ENCODE peak calls at places on chromosomes 2 and 18, in eight cellular contexts. Q, X, G, Z, F, N, C and R are unnamed samples.

GRCh38 chr2:42868874-42869273 is 76.5 kb upstream of the HAAO start:
- DNase-seq in Q (no peak), X (no peak), G (no peak), Z (no peak), F (no peak), N (no peak), C (no peak), R (no peak)

GRCh38 chr2:149094217-149095015 is 55.9 kb downstream of the LYPD6B start:
- DNase-seq in Q (peak), X (no peak), G (no peak), Z (peak), F (no peak), N (no peak), C (no peak), R (peak)

GRCh38 chr2:48448274-48449061 is 81.5 kb upstream of the STON1 start:
- DNase-seq in Q (peak), X (no peak), G (peak), Z (peak), F (no peak), N (peak), C (peak), R (peak)

GRCh38 chr2:231257763-231258162 is 59.3 kb downstream of the ARMC9 start:
- DNase-seq in Q (no peak), X (no peak), G (no peak), Z (no peak), F (no peak), N (no peak), C (no peak), R (no peak)

GRCh38 chr2:163419000-163419575 is 316.7 kb downstream of the FIGN start:
- DNase-seq in Q (no peak), X (no peak), G (no peak), Z (peak), F (no peak), N (no peak), C (no peak), R (no peak)

GRCh38 chr2:36754578-36754977 is 58.1 kb downstream of the VIT start:
- DNase-seq in Q (no peak), X (no peak), G (no peak), Z (no peak), F (no peak), N (peak), C (no peak), R (no peak)

GRCh38 chr2:108938069-108938710 is 50.8 kb downstream of the EDAR start:
- DNase-seq in Q (no peak), X (no peak), G (no peak), Z (no peak), F (no peak), N (no peak), C (no peak), R (peak)

GRCh38 chr2:9948721-9949120 is 2.8 kb upstream of the GRHL1 start:
- DNase-seq in Q (no peak), X (no peak), G (no peak), Z (no peak), F (no peak), N (no peak), C (no peak), R (no peak)

GRCh38 chr2:76008001-76008702 is 297.4 kb upstream of the GCFC2 start:
- DNase-seq in Q (no peak), X (no peak), G (no peak), Z (no peak), F (no peak), N (no peak), C (no peak), R (no peak)

GRCh38 chr18:60277855-60278480 is 94.6 kb downstream of the MC4R start:
- DNase-seq in Q (peak), X (no peak), G (peak), Z (peak), F (no peak), N (no peak), C (no peak), R (peak)

GRCh38 chr18:7870855-7871254 is 303.7 kb downstream of the PTPRM start:
- DNase-seq in Q (peak), X (no peak), G (peak), Z (peak), F (no peak), N (no peak), C (no peak), R (no peak)

GRCh38 chr2:54569745-54570296 is 113.7 kb downstream of the SPTBN1 start:
- DNase-seq in Q (no peak), X (no peak), G (peak), Z (no peak), F (peak), N (no peak), C (no peak), R (no peak)

GRCh38 chr2:179593323-179593722 is 268.1 kb downstream of the ZNF385B start:
- DNase-seq in Q (no peak), X (no peak), G (no peak), Z (no peak), F (no peak), N (no peak), C (no peak), R (no peak)

GRCh38 chr18:46419391-46420141 is 237.5 kb downstream of the LOXHD1 start:
- DNase-seq in Q (no peak), X (no peak), G (no peak), Z (no peak), F (no peak), N (no peak), C (no peak), R (no peak)

GRCh38 chr2:57621984-57622383 is 424.6 kb upstream of the VRK2 start:
- DNase-seq in Q (no peak), X (no peak), G (no peak), Z (no peak), F (no peak), N (no peak), C (no peak), R (no peak)

GRCh38 chr2:193112986-193113385 is 918.3 kb upstream of the TMEFF2 start:
- DNase-seq in Q (no peak), X (no peak), G (no peak), Z (no peak), F (no peak), N (no peak), C (no peak), R (no peak)

GRCh38 chr2:69830045-69830905 is 815 bp downstream of the GMCL1 start:
- DNase-seq in Q (peak), X (no peak), G (peak), Z (peak), F (peak), N (peak), C (peak), R (no peak)

GRCh38 chr18:27277554-27277953 is 92.4 kb upstream of the CHST9 start:
- DNase-seq in Q (no peak), X (no peak), G (no peak), Z (no peak), F (no peak), N (no peak), C (no peak), R (no peak)

GRCh38 chr18:21167641-21168372 is 56.2 kb upstream of the ROCK1 start:
- DNase-seq in Q (peak), X (no peak), G (peak), Z (no peak), F (no peak), N (peak), C (peak), R (no peak)

GRCh38 chr2:202101049-202101579 is 28.1 kb downstream of the KIAA2012 start:
- DNase-seq in Q (no peak), X (no peak), G (no peak), Z (no peak), F (no peak), N (no peak), C (no peak), R (no peak)

GRCh38 chr2:176628438-176628837 is 359.2 kb downstream of the MTX2 start:
- DNase-seq in Q (no peak), X (no peak), G (no peak), Z (no peak), F (no peak), N (no peak), C (no peak), R (no peak)

GRCh38 chr2:62826141-62826540 is 120.6 kb downstream of the EHBP1 start:
- DNase-seq in Q (no peak), X (no peak), G (no peak), Z (peak), F (no peak), N (no peak), C (no peak), R (no peak)

GRCh38 chr18:78561757-78562445 is 417.7 kb upstream of the SALL3 start:
- DNase-seq in Q (no peak), X (no peak), G (no peak), Z (no peak), F (no peak), N (no peak), C (no peak), R (no peak)

GRCh38 chr2:24969784-24970183 is 2.0 kb downstream of the DNAJC27 start:
- DNase-seq in Q (no peak), X (no peak), G (no peak), Z (peak), F (no peak), N (no peak), C (no peak), R (no peak)

GRCh38 chr2:110869472-110870446 is 137.4 kb downstream of the ACOXL start:
- DNase-seq in Q (peak), X (no peak), G (peak), Z (peak), F (no peak), N (no peak), C (peak), R (no peak)

GRCh38 chr18:62837011-62837410 is 121.7 kb downstream of the PHLPP1 start:
- DNase-seq in Q (no peak), X (no peak), G (no peak), Z (no peak), F (no peak), N (no peak), C (no peak), R (no peak)

GRCh38 chr2:149375801-149376349 is 45.5 kb downstream of the LYPD6 start:
- DNase-seq in Q (no peak), X (no peak), G (no peak), Z (peak), F (no peak), N (no peak), C (no peak), R (peak)

GRCh38 chr18:11714244-11714918 is 25.3 kb downstream of the GNAL start:
- DNase-seq in Q (peak), X (no peak), G (no peak), Z (no peak), F (no peak), N (no peak), C (no peak), R (no peak)

GRCh38 chr2:85710687-85711577 is 16.8 kb downstream of the GNLY start:
- DNase-seq in Q (no peak), X (peak), G (no peak), Z (peak), F (no peak), N (no peak), C (no peak), R (no peak)

GRCh38 chr2:231933916-231934401 is 7.8 kb upstream of the NPPC start:
- DNase-seq in Q (no peak), X (peak), G (no peak), Z (no peak), F (no peak), N (no peak), C (no peak), R (no peak)

GRCh38 chr2:11784747-11785610 is 38.5 kb downstream of the LPIN1 start:
- DNase-seq in Q (peak), X (peak), G (peak), Z (peak), F (peak), N (no peak), C (no peak), R (no peak)

GRCh38 chr18:37341016-37341415 is 224.6 kb downstream of the CELF4 start:
- DNase-seq in Q (no peak), X (no peak), G (no peak), Z (no peak), F (no peak), N (no peak), C (no peak), R (no peak)

GRCh38 chr2:225040862-225041209 is 1.4 kb downstream of the DOCK10 start:
- DNase-seq in Q (no peak), X (no peak), G (no peak), Z (no peak), F (peak), N (no peak), C (no peak), R (no peak)

GRCh38 chr2:119359774-119360173 is 6.9 kb downstream of the C2orf76 start:
- DNase-seq in Q (no peak), X (no peak), G (no peak), Z (no peak), F (no peak), N (no peak), C (no peak), R (no peak)

GRCh38 chr2:190882831-190883582 is 2.4 kb downstream of the GLS start:
- DNase-seq in Q (peak), X (no peak), G (peak), Z (no peak), F (no peak), N (no peak), C (no peak), R (no peak)

GRCh38 chr2:123915380-123915779 is 109.7 kb upstream of the CNTNAP5 start:
- DNase-seq in Q (no peak), X (no peak), G (no peak), Z (no peak), F (no peak), N (no peak), C (no peak), R (no peak)

GRCh38 chr2:123908522-123908921 is 116.6 kb upstream of the CNTNAP5 start:
- DNase-seq in Q (no peak), X (no peak), G (no peak), Z (no peak), F (no peak), N (no peak), C (no peak), R (no peak)

GRCh38 chr2:123916512-123916911 is 108.6 kb upstream of the CNTNAP5 start:
- DNase-seq in Q (no peak), X (no peak), G (no peak), Z (no peak), F (no peak), N (no peak), C (no peak), R (no peak)

DNA sequence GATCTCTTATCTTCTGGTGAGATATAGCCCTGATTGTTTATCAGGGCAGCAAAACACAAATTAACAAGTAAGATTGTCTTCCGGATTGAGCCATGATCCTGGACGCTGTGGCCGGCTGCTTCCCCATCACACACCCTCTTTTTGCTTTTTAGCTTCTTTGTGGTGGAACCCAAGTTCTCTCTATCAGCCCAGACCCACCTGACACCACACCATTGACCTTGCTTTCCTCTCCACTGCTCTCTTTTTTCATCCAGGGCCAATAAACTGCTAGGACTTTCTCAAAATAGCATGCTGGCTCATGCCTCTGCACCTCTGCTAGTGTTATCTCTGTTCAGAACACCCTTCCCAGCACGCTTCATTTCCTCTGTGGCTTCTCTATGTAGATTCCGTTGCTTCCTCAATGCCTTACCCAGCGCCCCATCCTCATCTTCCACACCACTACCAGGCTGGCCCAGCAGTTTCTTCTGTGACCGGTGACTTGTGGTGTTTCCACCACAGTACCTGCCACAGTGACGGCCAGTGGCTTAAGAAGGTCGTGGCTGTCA is 111.7 kb upstream of the CNTNAP5 start:
- DNase-seq in Q (no peak), X (no peak), G (no peak), Z (no peak), F (no peak), N (no peak), C (no peak), R (no peak)
- H3K4me3 ChIP-seq in Q (no peak), X (no peak), G (no peak), Z (no peak), F (no peak), N (no peak), C (no peak), R (no peak)

GRCh38 chr2:159164457-159164894 is 122.0 kb downstream of the WDSUB1 start:
- DNase-seq in Q (no peak), X (no peak), G (no peak), Z (peak), F (no peak), N (no peak), C (no peak), R (no peak)
- TF ChIP-seq CTCF in Q (no peak), X (no peak), G (no peak), Z (no peak), F (no peak), N (no peak), C (no peak), R (no peak)

GRCh38 chr2:240453461-240454030 is 18.1 kb downstream of the GPC1 start:
- DNase-seq in Q (no peak), X (peak), G (no peak), Z (no peak), F (peak), N (no peak), C (no peak), R (no peak)
- H3K4me3 ChIP-seq in Q (no peak), X (peak), G (peak), Z (no peak), F (no peak), N (peak), C (no peak), R (no peak)

GRCh38 chr18:74399225-74399887 is 57.8 kb downstream of the DIPK1C start:
- DNase-seq in Q (no peak), X (no peak), G (no peak), Z (peak), F (no peak), N (no peak), C (no peak), R (no peak)

GRCh38 chr18:74395006-74395405 is 62.1 kb downstream of the DIPK1C start:
- DNase-seq in Q (no peak), X (no peak), G (no peak), Z (no peak), F (no peak), N (no peak), C (no peak), R (no peak)

GRCh38 chr18:74395630-74396251 is 61.4 kb downstream of the DIPK1C start:
- DNase-seq in Q (no peak), X (no peak), G (no peak), Z (peak), F (no peak), N (no peak), C (no peak), R (no peak)

GRCh38 chr18:74396252-74397204 is 60.6 kb downstream of the DIPK1C start:
- DNase-seq in Q (no peak), X (no peak), G (no peak), Z (peak), F (no peak), N (no peak), C (no peak), R (no peak)

DNA sequence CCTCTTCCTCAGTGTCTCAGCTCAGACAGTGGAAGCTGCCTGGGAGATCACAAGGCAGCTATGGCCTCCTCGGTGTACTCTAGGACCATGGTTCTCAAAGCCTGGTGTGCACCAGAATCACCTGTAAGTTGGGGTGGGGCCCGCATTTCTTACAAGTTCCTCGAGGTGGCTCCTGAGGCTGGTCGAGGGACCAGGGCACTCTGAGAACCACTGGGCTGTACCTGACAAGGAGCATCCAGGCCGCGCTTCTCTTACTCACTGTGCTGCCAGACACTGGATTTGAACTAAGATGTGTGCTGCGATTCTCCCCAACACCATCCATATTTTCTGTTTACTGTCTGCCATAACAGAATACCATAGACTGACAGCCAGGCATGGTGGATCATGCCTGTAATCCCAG is 59.5 kb downstream of the DIPK1C start:
- DNase-seq in Q (no peak), X (no peak), G (no peak), Z (no peak), F (no peak), N (no peak), C (no peak), R (no peak)
- TF ChIP-seq CTCF in Q (peak), X (no peak), G (peak), Z (no peak), F (no peak), N (peak), C (no peak), R (no peak)

DNA sequence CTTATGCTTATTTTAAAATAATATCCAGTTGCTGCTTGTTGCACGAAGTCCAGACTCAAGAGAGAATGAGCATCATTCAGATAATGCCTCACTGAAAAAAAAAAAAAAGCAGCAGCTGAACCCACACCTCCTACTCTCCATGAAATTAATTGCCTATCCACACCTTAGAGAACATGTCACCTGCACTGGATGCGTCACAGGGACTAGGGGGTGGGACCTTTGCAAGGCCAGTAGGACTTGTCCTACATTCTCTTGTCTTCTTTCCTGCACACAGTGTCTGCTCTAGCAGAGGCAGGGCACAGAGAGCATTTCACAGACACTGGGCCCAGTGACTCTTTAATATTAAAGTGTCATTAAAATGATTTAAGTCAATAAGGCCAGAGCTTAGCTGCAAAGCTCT is at the start of gene ABCA12:
- DNase-seq in Q (peak), X (no peak), G (peak), Z (no peak), F (no peak), N (no peak), C (peak), R (no peak)
- H3K4me3 ChIP-seq in Q (peak), X (no peak), G (peak), Z (no peak), F (no peak), N (no peak), C (peak), R (no peak)